ENCODE peak calls at places on chromosome 5, in nine cellular contexts. V is sigmoid colon, Q is heart right ventricle, P is suprapubic skin, W is lower lobe of right lung, Y is prostate gland, N is HAP-1, U is OCI-LY7, G is left ventricle myocardium inferior. I is an unnamed sample. For H3K36me3, the result is how much of the 10 kb centered on the place peaks cover.

GRCh38 chr5:84569307-84569706 is 184.6 kb upstream of the EDIL3 start:
- DNase-seq in V (no peak), Q (no peak), P (no peak), W (no peak), Y (no peak), N (no peak), U (no peak), G (no peak), I (no peak)

GRCh38 chr5:98768160-98769005 is 5.1 kb upstream of the RGMB start:
- DNase-seq in V (no peak), Q (no peak), P (peak), W (peak), Y (no peak), N (peak), U (peak), G (no peak), I (peak)

GRCh38 chr5:153147891-153148623 is 342.4 kb upstream of the GRIA1 start:
- DNase-seq in V (no peak), Q (no peak), P (no peak), W (no peak), Y (no peak), N (peak), U (peak), G (no peak), I (peak)

GRCh38 chr5:73451218-73452130 is 2.9 kb upstream of the FOXD1 start:
- DNase-seq in V (no peak), Q (peak), P (peak), W (peak), Y (peak), N (peak), U (peak), G (peak), I (peak)

GRCh38 chr5:10975915-10976314 is 214.9 kb upstream of the DAP start:
- DNase-seq in V (no peak), Q (no peak), P (no peak), W (no peak), Y (no peak), N (no peak), U (no peak), G (no peak), I (no peak)

GRCh38 chr5:2003206-2003605 is 120.5 kb upstream of the IRX4 start:
- DNase-seq in V (no peak), Q (no peak), P (no peak), W (no peak), Y (peak), N (no peak), U (no peak), G (no peak), I (no peak)

GRCh38 chr5:141084487-141084989 is 9.9 kb upstream of the PCDHB2 start:
- DNase-seq in V (no peak), Q (no peak), P (no peak), W (no peak), Y (no peak), N (no peak), U (no peak), G (no peak), I (peak)

GRCh38 chr5:116702776-116703175 is 128.2 kb upstream of the SEMA6A start:
- DNase-seq in V (no peak), Q (no peak), P (no peak), W (no peak), Y (no peak), N (no peak), U (no peak), G (no peak), I (no peak)

GRCh38 chr5:143586781-143587362 is 183.4 kb upstream of the NR3C1 start:
- DNase-seq in V (no peak), Q (no peak), P (no peak), W (no peak), Y (no peak), N (no peak), U (no peak), G (no peak), I (no peak)

GRCh38 chr5:122323132-122323548 is 11.1 kb downstream of the SNCAIP start:
- DNase-seq in V (no peak), Q (no peak), P (no peak), W (no peak), Y (no peak), N (no peak), U (no peak), G (no peak), I (peak)

GRCh38 chr5:71830626-71831539 is 111.8 kb downstream of the CARTPT start:
- DNase-seq in V (peak), Q (peak), P (no peak), W (peak), Y (peak), N (peak), U (no peak), G (peak), I (no peak)

GRCh38 chr5:154593091-154593490 is 115.1 kb upstream of the HAND1 start:
- DNase-seq in V (no peak), Q (no peak), P (no peak), W (no peak), Y (no peak), N (no peak), U (no peak), G (no peak), I (no peak)

GRCh38 chr5:160048131-160048530 is 39.2 kb downstream of the TTC1 start:
- DNase-seq in V (peak), Q (no peak), P (peak), W (no peak), Y (no peak), N (no peak), U (no peak), G (no peak), I (no peak)

GRCh38 chr5:160042674-160043073 is 33.7 kb downstream of the TTC1 start:
- DNase-seq in V (no peak), Q (no peak), P (no peak), W (no peak), Y (no peak), N (peak), U (no peak), G (no peak), I (no peak)

GRCh38 chr5:160049099-160049498 is 40.2 kb downstream of the TTC1 start:
- DNase-seq in V (no peak), Q (no peak), P (no peak), W (no peak), Y (no peak), N (no peak), U (no peak), G (no peak), I (no peak)

GRCh38 chr5:160047362-160047761 is 38.4 kb downstream of the TTC1 start:
- DNase-seq in V (no peak), Q (no peak), P (no peak), W (no peak), Y (no peak), N (no peak), U (no peak), G (no peak), I (no peak)

GRCh38 chr5:160045004-160045403 is 36.1 kb downstream of the TTC1 start:
- DNase-seq in V (no peak), Q (no peak), P (no peak), W (no peak), Y (no peak), N (peak), U (no peak), G (no peak), I (peak)
- H3K36me3 ChIP-seq in V (under half), Q (under half), P (under half), W (half or more), Y (under half), N (under half), U (under half), G (half or more), I (under half)

GRCh38 chr5:158701406-158702177 is 398.1 kb downstream of the EBF1 start:
- DNase-seq in V (no peak), Q (no peak), P (no peak), W (no peak), Y (no peak), N (no peak), U (no peak), G (no peak), I (no peak)

GRCh38 chr5:158700997-158701391 is 398.7 kb downstream of the EBF1 start:
- DNase-seq in V (no peak), Q (no peak), P (no peak), W (no peak), Y (no peak), N (no peak), U (no peak), G (no peak), I (no peak)

GRCh38 chr5:158709279-158709678 is 390.4 kb downstream of the EBF1 start:
- DNase-seq in V (no peak), Q (no peak), P (no peak), W (no peak), Y (no peak), N (no peak), U (no peak), G (no peak), I (no peak)

GRCh38 chr5:158707534-158707933 is 392.2 kb downstream of the EBF1 start:
- DNase-seq in V (no peak), Q (no peak), P (no peak), W (no peak), Y (no peak), N (no peak), U (no peak), G (no peak), I (no peak)

GRCh38 chr5:158705901-158706300 is 393.8 kb downstream of the EBF1 start:
- DNase-seq in V (no peak), Q (no peak), P (no peak), W (no peak), Y (no peak), N (no peak), U (no peak), G (no peak), I (no peak)
- H3K36me3 ChIP-seq in V (under half), Q (under half), P (under half), W (under half), Y (under half), N (under half), U (half or more), G (half or more), I (under half)

DNA sequence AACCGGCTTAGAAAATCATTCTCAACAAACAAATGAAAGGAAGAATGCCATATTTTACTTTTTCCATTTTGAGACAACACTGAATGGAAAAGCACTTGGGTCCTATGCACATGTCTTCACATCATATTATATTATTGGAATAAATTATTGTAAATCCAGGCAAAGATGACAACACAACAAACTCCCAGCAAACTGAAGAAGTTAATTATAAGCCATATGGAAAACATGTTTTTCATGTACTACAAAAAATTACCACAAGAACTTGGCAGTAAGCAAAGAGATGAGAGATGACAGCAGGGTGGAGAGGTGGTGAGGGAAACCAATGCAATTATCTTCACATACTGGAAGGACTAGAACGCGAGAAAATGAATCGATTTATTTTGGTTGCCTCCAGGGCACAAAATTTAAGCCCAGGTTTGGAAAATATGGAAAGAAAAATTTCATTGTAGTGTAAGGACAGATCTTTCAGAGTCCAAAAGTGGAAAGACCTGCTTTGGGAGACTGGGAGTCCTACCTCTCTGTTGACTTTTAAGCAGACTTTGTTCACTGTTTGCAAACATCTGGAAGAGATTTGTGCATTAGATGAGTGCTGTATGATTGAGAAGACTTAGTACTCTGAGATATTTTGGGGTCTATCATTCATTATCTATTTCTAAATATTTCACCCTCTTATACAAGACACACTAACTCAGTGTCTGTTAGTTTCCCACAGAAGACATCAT is 138.1 kb downstream of the TMEM232 start:
- DNase-seq in V (no peak), Q (no peak), P (no peak), W (no peak), Y (no peak), N (no peak), U (no peak), G (no peak), I (no peak)
- H3K36me3 ChIP-seq in V (under half), Q (under half), P (under half), W (under half), Y (under half), N (under half), U (under half), G (under half), I (under half)

GRCh38 chr5:75434107-75434506 is 77.3 kb downstream of the CERT1 start:
- DNase-seq in V (no peak), Q (no peak), P (no peak), W (no peak), Y (no peak), N (no peak), U (no peak), G (no peak), I (no peak)
- H3K36me3 ChIP-seq in V (under half), Q (under half), P (under half), W (under half), Y (under half), N (under half), U (under half), G (under half), I (under half)

DNA sequence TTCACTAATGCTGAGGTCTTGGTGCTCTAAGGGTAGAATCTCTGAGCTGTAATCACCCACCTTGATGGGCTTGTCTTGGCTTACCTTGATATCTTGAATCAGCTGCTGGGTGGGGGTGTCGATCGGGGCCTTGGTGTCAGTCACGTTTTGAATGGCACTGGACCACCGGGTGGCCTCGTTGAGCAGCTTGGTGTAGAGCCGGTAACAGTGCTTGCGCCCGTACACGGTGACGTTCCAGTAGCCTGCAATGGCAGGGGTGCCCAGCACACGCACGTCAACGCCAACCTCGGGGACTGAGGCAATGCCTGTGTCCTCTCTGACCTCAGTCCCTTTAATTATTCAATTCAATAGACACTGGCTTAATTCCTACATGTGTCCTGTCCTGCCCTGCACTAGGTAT is 63.1 kb upstream of the RETREG1 start:
- DNase-seq in V (no peak), Q (no peak), P (no peak), W (no peak), Y (no peak), N (no peak), U (no peak), G (no peak), I (peak)
- H3K36me3 ChIP-seq in V (under half), Q (under half), P (half or more), W (half or more), Y (under half), N (half or more), U (under half), G (half or more), I (under half)

DNA sequence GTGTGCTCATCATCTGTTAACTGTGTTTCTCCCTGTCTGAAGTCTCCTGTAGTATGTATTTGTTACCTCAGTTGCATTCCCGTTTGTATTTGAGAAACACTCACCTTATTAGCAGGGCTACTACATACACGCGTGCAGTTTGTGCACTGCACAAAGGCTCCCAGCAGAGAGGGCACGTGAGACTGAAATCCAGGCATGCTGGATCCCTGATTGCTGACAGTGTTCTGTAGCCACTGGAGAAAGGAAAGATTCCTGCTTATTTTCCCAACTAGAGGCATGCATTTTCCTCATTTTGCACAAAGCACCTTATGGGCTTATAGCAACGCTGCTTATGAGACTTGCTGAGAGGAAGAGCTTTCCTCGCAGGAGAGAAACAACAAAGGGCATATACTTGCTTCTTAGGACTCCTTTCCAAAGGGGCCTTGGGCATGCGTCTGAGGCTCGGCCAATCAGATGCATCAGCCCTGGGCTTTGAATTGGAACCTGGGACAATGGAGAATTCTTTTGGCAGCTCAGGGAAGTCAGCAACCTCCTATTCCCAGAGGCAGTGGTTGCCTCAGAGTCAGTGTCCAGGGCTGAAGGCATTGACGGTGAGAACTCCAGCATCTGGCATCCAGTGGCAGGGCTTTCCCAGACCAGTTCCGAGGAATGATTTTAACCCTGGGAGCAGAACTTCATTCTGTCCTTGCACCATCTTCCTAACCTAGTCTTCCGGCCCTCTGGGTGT is 9.9 kb upstream of the MEGF10 start:
- DNase-seq in V (no peak), Q (no peak), P (no peak), W (no peak), Y (no peak), N (no peak), U (no peak), G (no peak), I (peak)
- H3K36me3 ChIP-seq in V (under half), Q (under half), P (under half), W (under half), Y (under half), N (under half), U (under half), G (under half), I (under half)

GRCh38 chr5:77709340-77709739 is 66.8 kb downstream of the TBCA start:
- DNase-seq in V (no peak), Q (no peak), P (no peak), W (no peak), Y (no peak), N (no peak), U (no peak), G (no peak), I (no peak)

GRCh38 chr5:77709993-77710392 is 66.1 kb downstream of the TBCA start:
- DNase-seq in V (no peak), Q (no peak), P (no peak), W (no peak), Y (no peak), N (no peak), U (no peak), G (no peak), I (no peak)

DNA sequence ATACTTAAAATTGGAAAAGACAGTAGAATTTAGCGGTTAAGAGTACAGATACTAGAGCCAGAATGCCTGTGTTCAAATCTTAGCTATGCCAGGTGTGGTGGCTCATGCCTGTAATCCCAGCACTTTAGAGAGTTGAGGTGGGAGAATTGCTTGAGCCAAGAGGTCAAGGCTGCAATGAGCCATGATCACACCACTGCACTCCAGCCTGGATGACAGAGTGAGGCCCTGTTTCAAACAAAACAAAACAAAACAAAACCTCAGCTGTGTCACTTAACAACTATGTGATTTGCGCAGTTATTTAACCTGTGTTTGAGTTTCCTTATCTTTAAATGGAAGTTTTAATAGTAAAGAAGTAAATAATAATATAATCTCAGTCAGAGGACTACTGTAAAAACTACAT is 68.4 kb downstream of the TBCA start:
- DNase-seq in V (no peak), Q (no peak), P (no peak), W (no peak), Y (no peak), N (no peak), U (no peak), G (no peak), I (no peak)
- H3K36me3 ChIP-seq in V (under half), Q (under half), P (under half), W (half or more), Y (under half), N (under half), U (half or more), G (half or more), I (under half)

GRCh38 chr5:138182808-138183207 is 3.9 kb downstream of the KIF20A start:
- DNase-seq in V (no peak), Q (no peak), P (no peak), W (no peak), Y (no peak), N (no peak), U (no peak), G (no peak), I (no peak)

GRCh38 chr5:138180841-138181240 is 1.9 kb downstream of the KIF20A start:
- DNase-seq in V (no peak), Q (no peak), P (no peak), W (no peak), Y (no peak), N (no peak), U (no peak), G (no peak), I (no peak)

GRCh38 chr5:138188632-138189031 is 9.7 kb downstream of the KIF20A start:
- DNase-seq in V (no peak), Q (no peak), P (no peak), W (no peak), Y (no peak), N (no peak), U (no peak), G (no peak), I (no peak)

GRCh38 chr5:138180183-138180782 is 1.4 kb downstream of the KIF20A start:
- DNase-seq in V (no peak), Q (no peak), P (no peak), W (no peak), Y (no peak), N (peak), U (peak), G (no peak), I (peak)

GRCh38 chr5:138186002-138186447 is 7.1 kb downstream of the KIF20A start:
- DNase-seq in V (no peak), Q (no peak), P (no peak), W (no peak), Y (no peak), N (no peak), U (no peak), G (no peak), I (no peak)
- H3K36me3 ChIP-seq in V (under half), Q (under half), P (half or more), W (half or more), Y (under half), N (half or more), U (half or more), G (half or more), I (under half)